ENCODE peak calls at places on chromosomes 12 and 14, in nine cellular contexts. Q is MM.1S, E is PC-3, Y is IMR-90, A is endodermal cell, Z is colonic mucosa, U is endothelial cell of umbilical vein, C is mammary epithelial cell, F is neural progenitor cell. H is an unnamed sample.

GRCh38 chr12:77521458-77522115 is 309.1 kb upstream of the NAV3 start:
- DNase-seq in Q (no peak), E (no peak), Y (no peak), A (no peak), Z (no peak), U (no peak), C (no peak), F (no peak), H (no peak)

GRCh38 chr12:101407054-101407437 is 526 bp downstream of the ARL1 start:
- DNase-seq in Q (no peak), E (peak; percentile 42), Y (no peak), A (no peak), Z (no peak), U (no peak), C (no peak), F (peak; percentile 64), H (peak; percentile 56)

GRCh38 chr12:116539905-116540482 is 19.2 kb upstream of the MAP1LC3B2 start:
- DNase-seq in Q (no peak), E (peak; percentile 55), Y (peak; percentile 72), A (peak; percentile 83), Z (peak; percentile 69), U (peak; percentile 14), C (peak; percentile 68), F (peak; percentile 93), H (peak; percentile 86)

GRCh38 chr12:130555628-130556485 is 160.2 kb downstream of the RIMBP2 start:
- DNase-seq in Q (no peak), E (no peak), Y (no peak), A (no peak), Z (peak; percentile 28), U (no peak), C (no peak), F (no peak), H (no peak)

GRCh38 chr14:95235767-95236166 is 78.4 kb upstream of the DICER1 start:
- DNase-seq in Q (no peak), E (no peak), Y (no peak), A (no peak), Z (no peak), U (no peak), C (no peak), F (no peak), H (no peak)

GRCh38 chr12:49825971-49826421 is 2.2 kb downstream of the NCKAP5L start:
- DNase-seq in Q (no peak), E (no peak), Y (peak; percentile 53), A (peak; percentile 72), Z (no peak), U (no peak), C (peak; percentile 19), F (no peak), H (no peak)

GRCh38 chr12:72863671-72864070 is 591.5 kb downstream of the TRHDE start:
- DNase-seq in Q (no peak), E (no peak), Y (no peak), A (no peak), Z (no peak), U (no peak), C (no peak), F (no peak), H (no peak)

GRCh38 chr12:70277973-70278372 is 34.7 kb downstream of the CNOT2 start:
- DNase-seq in Q (no peak), E (no peak), Y (no peak), A (no peak), Z (no peak), U (no peak), C (no peak), F (no peak), H (no peak)

GRCh38 chr14:100677152-100677924 is 49.4 kb upstream of the DLK1 start:
- DNase-seq in Q (no peak), E (no peak), Y (no peak), A (no peak), Z (no peak), U (no peak), C (no peak), F (no peak), H (no peak)

GRCh38 chr14:92794547-92794941 is 439 bp downstream of the GOLGA5 start:
- DNase-seq in Q (no peak), E (no peak), Y (peak; percentile 18), A (no peak), Z (no peak), U (peak; percentile 28), C (peak; percentile 4), F (peak; percentile 42), H (no peak)

GRCh38 chr14:92792885-92793284 is 1.2 kb upstream of the GOLGA5 start:
- DNase-seq in Q (no peak), E (peak; percentile 12), Y (no peak), A (no peak), Z (no peak), U (no peak), C (no peak), F (peak; percentile 14), H (no peak)

GRCh38 chr14:92794961-92795360 is 856 bp downstream of the GOLGA5 start:
- DNase-seq in Q (no peak), E (no peak), Y (no peak), A (no peak), Z (no peak), U (no peak), C (no peak), F (no peak), H (no peak)

GRCh38 chr14:92797935-92798653 is 4.0 kb downstream of the GOLGA5 start:
- DNase-seq in Q (no peak), E (no peak), Y (no peak), A (no peak), Z (no peak), U (no peak), C (no peak), F (no peak), H (no peak)

GRCh38 chr14:92793709-92794546 is at the start of gene GOLGA5:
- DNase-seq in Q (peak; percentile 92), E (peak; percentile 97), Y (peak; percentile 98), A (peak; percentile 99), Z (peak; percentile 98), U (peak; percentile 99), C (peak; percentile 97), F (peak; percentile 97), H (peak; percentile 99)
- TF ChIP-seq CTCF in Q (no peak), E (no peak), Y (no peak), A (no peak), Z (no peak), U (no peak), C (no peak), F (no peak), H (peak; percentile 2)

GRCh38 chr12:108840605-108841328 is 16.6 kb downstream of the SSH1 start:
- DNase-seq in Q (no peak), E (no peak), Y (peak; percentile 53), A (no peak), Z (no peak), U (no peak), C (no peak), F (peak; percentile 48), H (no peak)
- H3K9ac ChIP-seq in Q (no peak overlapping the region), E (no peak overlapping the region), Y (no peak overlapping the region), A (no peak overlapping the region), Z (no peak overlapping the region), U (peak overlapping the region; percentile 92), C (no peak overlapping the region), F (no peak overlapping the region), H (peak overlapping the region; percentile 55)

GRCh38 chr14:71266994-71267636 is 359.9 kb downstream of the PCNX1 start:
- DNase-seq in Q (no peak), E (peak; percentile 27), Y (peak; percentile 81), A (no peak), Z (no peak), U (peak; percentile 6), C (peak; percentile 83), F (no peak), H (no peak)

GRCh38 chr14:71271166-71271945 is 364.1 kb downstream of the PCNX1 start:
- DNase-seq in Q (no peak), E (no peak), Y (no peak), A (no peak), Z (no peak), U (no peak), C (no peak), F (no peak), H (no peak)

GRCh38 chr14:71262466-71262865 is 355.2 kb downstream of the PCNX1 start:
- DNase-seq in Q (no peak), E (no peak), Y (no peak), A (no peak), Z (no peak), U (no peak), C (no peak), F (no peak), H (no peak)

GRCh38 chr14:71264260-71264659 is 357.0 kb downstream of the PCNX1 start:
- DNase-seq in Q (no peak), E (no peak), Y (no peak), A (no peak), Z (no peak), U (no peak), C (no peak), F (no peak), H (no peak)

GRCh38 chr14:71267691-71268090 is 360.4 kb downstream of the PCNX1 start:
- DNase-seq in Q (peak; percentile 18), E (no peak), Y (peak; percentile 24), A (no peak), Z (no peak), U (peak; percentile 5), C (no peak), F (no peak), H (no peak)
- H3K4me3 ChIP-seq in Q (peak overlapping the region; percentile 17), E (no peak overlapping the region), Y (no peak overlapping the region), A (no peak overlapping the region), Z (no peak overlapping the region), U (peak overlapping the region; percentile 33), C (no peak overlapping the region), F (no peak overlapping the region), H (peak overlapping the region; percentile 61)

GRCh38 chr12:3745152-3745551 is 7.8 kb downstream of the CRACR2A start:
- DNase-seq in Q (no peak), E (no peak), Y (no peak), A (peak; percentile 37), Z (peak; percentile 10), U (no peak), C (no peak), F (no peak), H (no peak)

GRCh38 chr12:3741882-3742672 is 10.8 kb downstream of the CRACR2A start:
- DNase-seq in Q (no peak), E (no peak), Y (no peak), A (no peak), Z (peak; percentile 17), U (no peak), C (no peak), F (no peak), H (no peak)

GRCh38 chr12:3746758-3747157 is 6.2 kb downstream of the CRACR2A start:
- DNase-seq in Q (no peak), E (no peak), Y (no peak), A (peak; percentile 6), Z (no peak), U (no peak), C (no peak), F (no peak), H (no peak)

GRCh38 chr12:3743803-3744202 is 9.1 kb downstream of the CRACR2A start:
- DNase-seq in Q (no peak), E (no peak), Y (no peak), A (no peak), Z (peak; percentile 7), U (no peak), C (no peak), F (no peak), H (no peak)

DNA sequence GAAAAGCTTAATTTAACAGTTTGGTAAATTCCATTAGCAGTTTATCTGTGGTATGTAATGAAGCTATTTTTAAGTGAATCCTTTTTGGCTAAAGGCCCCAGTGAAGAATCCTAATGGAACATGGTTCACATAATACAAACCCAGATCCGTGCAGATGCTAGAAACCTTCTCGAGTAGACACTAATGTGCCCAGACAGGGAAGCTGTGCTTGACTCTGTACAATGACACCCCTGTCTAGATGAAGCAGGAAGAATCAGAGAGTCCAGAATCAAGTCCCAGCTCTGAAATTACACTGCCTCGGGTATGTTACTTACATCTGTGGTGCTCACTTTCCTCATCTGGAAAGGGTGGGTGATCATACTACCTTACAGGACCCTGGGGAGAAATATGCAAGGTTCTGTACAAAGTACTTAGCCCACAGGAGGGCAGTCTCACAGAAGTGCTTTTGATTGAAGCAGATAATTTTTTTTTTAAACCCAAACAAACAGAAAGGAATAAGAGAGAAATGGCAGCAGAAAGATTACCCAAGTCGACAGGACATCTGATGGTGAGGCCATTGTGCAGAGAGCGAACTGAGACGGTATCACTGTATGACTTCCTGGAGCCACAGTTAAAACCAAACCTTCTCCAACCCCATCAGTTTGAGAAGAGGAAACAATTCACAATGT is 8.6 kb downstream of the CRACR2A start:
- DNase-seq in Q (no peak), E (no peak), Y (no peak), A (peak; percentile 36), Z (peak; percentile 12), U (no peak), C (no peak), F (no peak), H (no peak)
- TF ChIP-seq CTCF in Q (no peak), E (no peak), Y (no peak), A (peak; percentile 44), Z (no peak), U (no peak), C (no peak), F (no peak), H (no peak)